ENCODE peak calls at places on chromosomes 6 and 20, in six cellular contexts. W is HepG2, A is mammary epithelial cell, C is psoas muscle, L is tibial artery, T is osteocyte. X is an unnamed sample.

GRCh38 chr20:6381887-6382286 is 259.1 kb upstream of the FERMT1 start:
- DNase-seq in W (peak), A (peak), C (no peak), L (no peak), T (no peak), X (no peak)

GRCh38 chr20:12383770-12384304 is 466.1 kb downstream of the BTBD3 start:
- DNase-seq in W (no peak), A (no peak), C (no peak), L (no peak), T (no peak), X (no peak)

GRCh38 chr20:51497542-51498467 is 44.7 kb downstream of the NFATC2 start:
- DNase-seq in W (no peak), A (peak), C (peak), L (no peak), T (no peak), X (peak)

GRCh38 chr20:40945189-40945588 is 83.4 kb upstream of the TOP1 start:
- DNase-seq in W (no peak), A (no peak), C (no peak), L (no peak), T (no peak), X (no peak)

GRCh38 chr6:49142422-49143151 is 320.5 kb downstream of the MMUT start:
- DNase-seq in W (no peak), A (no peak), C (no peak), L (no peak), T (no peak), X (no peak)

GRCh38 chr20:19785886-19786285 is 27.8 kb downstream of the RIN2 start:
- DNase-seq in W (no peak), A (no peak), C (no peak), L (no peak), T (no peak), X (no peak)

GRCh38 chr6:149493697-149494334 is 9.0 kb upstream of the ZC3H12D start:
- DNase-seq in W (peak), A (no peak), C (no peak), L (no peak), T (no peak), X (no peak)

GRCh38 chr6:157491571-157492232 is 110.7 kb downstream of the ZDHHC14 start:
- DNase-seq in W (no peak), A (no peak), C (no peak), L (no peak), T (peak), X (no peak)

GRCh38 chr20:5211803-5212714 is 85.3 kb downstream of the CDS2 start:
- DNase-seq in W (peak), A (no peak), C (no peak), L (no peak), T (peak), X (no peak)

GRCh38 chr6:162032620-162033019 is 694.9 kb downstream of the PRKN start:
- DNase-seq in W (no peak), A (peak), C (no peak), L (no peak), T (no peak), X (peak)

GRCh38 chr6:89281779-89282246 is 33.3 kb downstream of the GABRR2 start:
- DNase-seq in W (peak), A (peak), C (no peak), L (no peak), T (no peak), X (peak)

GRCh38 chr6:157106487-157106886 is 216.8 kb downstream of the TMEM242 start:
- DNase-seq in W (no peak), A (peak), C (no peak), L (no peak), T (no peak), X (no peak)

GRCh38 chr20:36941403-36941835 is 10.1 kb downstream of the SAMHD1 start:
- DNase-seq in W (no peak), A (no peak), C (no peak), L (no peak), T (no peak), X (no peak)

GRCh38 chr6:27837636-27838512 is 74.3 kb downstream of the OR2B2 start:
- DNase-seq in W (peak), A (peak), C (peak), L (peak), T (peak), X (peak)

GRCh38 chr6:110858016-110858415 is 16.6 kb upstream of the AMD1 start:
- DNase-seq in W (no peak), A (no peak), C (no peak), L (no peak), T (no peak), X (no peak)

GRCh38 chr6:25448965-25449538 is 169.9 kb downstream of the CARMIL1 start:
- DNase-seq in W (no peak), A (peak), C (no peak), L (no peak), T (no peak), X (no peak)

GRCh38 chr20:47359533-47360206 is 3.2 kb upstream of the ZMYND8 start:
- DNase-seq in W (no peak), A (no peak), C (no peak), L (no peak), T (no peak), X (no peak)

DNA sequence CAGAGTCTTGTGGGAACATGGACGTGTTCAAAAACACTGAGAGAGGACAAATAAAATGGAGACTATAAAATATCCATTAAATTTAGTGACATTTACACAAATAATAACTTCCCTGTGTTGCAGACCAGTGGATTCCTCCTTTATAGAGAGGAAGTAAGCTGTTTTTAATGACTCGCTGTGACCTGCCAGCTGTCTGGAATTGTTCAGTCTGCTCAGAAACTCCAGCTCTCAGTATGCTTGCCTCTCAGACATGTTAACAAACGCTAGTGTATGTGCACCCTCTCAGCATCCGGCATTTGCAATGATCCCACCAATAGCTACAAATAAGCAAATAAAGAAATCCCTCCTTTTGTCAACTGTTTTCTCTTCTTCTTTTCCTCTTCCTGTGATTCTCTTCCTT is 158.0 kb upstream of the TCF21 start:
- DNase-seq in W (no peak), A (peak), C (no peak), L (no peak), T (no peak), X (no peak)
- TF ChIP-seq CTCF in W (no peak), A (no peak), C (no peak), L (no peak), T (no peak), X (no peak)

DNA sequence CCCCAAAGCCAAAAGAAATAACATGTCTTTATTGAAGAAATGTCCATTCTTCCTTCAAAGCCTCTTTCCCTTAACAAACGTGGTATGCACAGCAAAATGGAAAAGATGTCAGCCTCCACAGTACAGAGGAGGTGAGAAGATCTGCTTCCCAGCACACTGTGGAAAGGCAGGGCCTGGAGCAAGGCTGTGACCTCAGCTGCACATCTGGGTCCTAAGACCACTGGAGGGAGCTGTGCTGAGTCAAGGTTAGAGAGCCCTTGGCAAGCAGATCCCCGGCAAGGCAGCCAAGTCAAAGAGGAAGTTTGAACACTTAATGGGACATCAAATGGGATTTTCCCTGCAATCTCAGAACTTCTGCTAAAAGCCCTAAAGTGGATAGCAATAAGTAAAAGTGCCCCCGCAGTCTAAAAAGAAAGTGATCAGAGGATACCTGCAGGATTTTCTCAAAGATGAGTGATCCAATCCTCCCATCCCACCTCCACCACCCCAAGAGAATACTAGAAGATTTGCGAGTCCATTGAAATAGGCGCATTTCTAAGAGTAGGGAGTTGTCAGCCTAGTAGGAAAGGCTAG is 39.4 kb downstream of the UNC5CL start:
- DNase-seq in W (peak), A (no peak), C (peak), L (no peak), T (no peak), X (peak)
- TF ChIP-seq CTCF in W (peak), A (peak), C (peak), L (no peak), T (peak), X (peak)

DNA sequence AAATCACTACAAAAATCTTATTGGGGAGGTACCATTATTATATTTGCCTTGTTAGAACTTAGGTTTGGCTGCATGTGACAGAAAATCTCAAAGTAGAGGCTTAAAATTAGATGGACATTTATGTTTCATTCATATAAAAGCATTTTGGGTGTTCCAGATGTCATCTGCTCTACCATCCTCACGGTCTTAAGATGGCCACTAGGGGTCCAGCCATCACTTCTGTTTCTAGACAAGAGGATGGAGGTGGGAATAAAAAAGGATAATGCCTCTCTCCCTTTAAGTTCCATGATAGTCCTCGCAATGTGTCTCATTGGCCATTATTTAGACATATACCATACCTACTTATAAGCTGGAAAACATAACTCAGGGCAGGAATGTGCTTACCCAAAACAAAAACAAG is 929.5 kb downstream of the KIF16B start:
- DNase-seq in W (peak), A (no peak), C (no peak), L (no peak), T (no peak), X (no peak)
- TF ChIP-seq CTCF in W (peak), A (peak), C (peak), L (no peak), T (peak), X (no peak)

GRCh38 chr6:37452522-37452921 is 19.5 kb downstream of the CMTR1 start:
- DNase-seq in W (no peak), A (no peak), C (no peak), L (no peak), T (no peak), X (no peak)

GRCh38 chr6:37456816-37457560 is 24.0 kb downstream of the CMTR1 start:
- DNase-seq in W (no peak), A (no peak), C (no peak), L (no peak), T (no peak), X (no peak)

GRCh38 chr6:37459981-37460800 is 27.2 kb downstream of the CMTR1 start:
- DNase-seq in W (no peak), A (no peak), C (no peak), L (no peak), T (no peak), X (no peak)

GRCh38 chr6:37454420-37455125 is 21.6 kb downstream of the CMTR1 start:
- DNase-seq in W (no peak), A (no peak), C (no peak), L (no peak), T (no peak), X (no peak)

DNA sequence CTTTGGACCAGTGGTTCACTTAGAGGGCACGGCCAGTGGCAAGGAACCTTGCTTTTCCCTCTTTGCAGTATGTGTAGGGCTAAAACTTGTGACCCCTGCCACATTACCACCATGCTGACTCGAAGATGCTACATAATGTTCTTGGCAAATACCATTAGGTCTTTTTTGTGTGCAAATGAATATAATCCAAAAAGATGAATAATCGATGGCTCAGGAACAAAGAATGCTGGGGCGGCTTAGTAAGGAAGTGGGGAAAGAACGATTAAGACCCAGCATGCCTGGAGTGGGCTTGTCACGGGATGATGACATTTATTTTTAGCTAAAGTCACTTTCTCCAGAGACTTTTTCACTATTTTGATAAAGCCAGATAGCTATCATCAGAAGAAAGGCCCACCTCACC is 23.1 kb downstream of the CMTR1 start:
- DNase-seq in W (no peak), A (peak), C (no peak), L (no peak), T (no peak), X (no peak)
- TF ChIP-seq CTCF in W (no peak), A (no peak), C (no peak), L (no peak), T (no peak), X (no peak)

DNA sequence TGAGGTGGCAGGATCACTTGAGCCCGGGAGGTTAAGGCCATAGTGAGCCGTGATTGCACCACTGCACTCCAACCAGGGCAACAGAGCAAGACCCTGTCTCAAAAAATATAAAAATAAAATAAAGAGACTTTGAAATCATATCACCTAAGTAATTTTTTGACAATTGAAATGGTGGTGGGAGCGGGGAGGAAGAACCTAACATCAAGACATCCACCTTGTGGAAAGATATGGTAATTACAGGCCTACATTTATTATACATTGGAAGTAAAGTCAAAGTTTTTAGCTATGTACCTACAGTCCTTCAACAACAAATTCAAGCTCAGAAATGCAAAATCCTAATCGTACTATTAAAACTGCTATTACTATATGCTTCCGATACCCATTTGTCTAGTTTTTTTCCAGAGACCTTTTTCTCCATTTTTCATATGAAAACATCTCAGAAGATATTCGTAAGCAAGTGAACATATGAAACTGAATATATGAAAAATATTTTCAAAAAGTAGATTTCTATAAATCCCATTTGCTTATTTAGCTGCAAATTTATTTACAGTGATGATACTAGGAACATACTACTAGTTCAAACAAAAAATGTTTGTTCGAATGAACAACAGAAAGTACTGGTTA is 83.3 kb downstream of the SYCP2 start:
- DNase-seq in W (peak), A (no peak), C (no peak), L (no peak), T (no peak), X (no peak)
- TF ChIP-seq CTCF in W (peak), A (peak), C (peak), L (peak), T (peak), X (peak)